ENCODE peak calls at places on chromosomes 12 and 14, in six cellular contexts. P is AG04450, V is uterus, Y is neural crest cell, E is GM23338, G is HFFc6. R is an unnamed sample.

GRCh38 chr12:98401427-98401826 is 114.0 kb upstream of the TMPO start:
- DNase-seq in P (no peak), V (no peak), Y (no peak), E (no peak), G (no peak), R (no peak)

GRCh38 chr12:120702629-120703028 is 7.6 kb upstream of the UNC119B start:
- DNase-seq in P (no peak), V (no peak), Y (no peak), E (no peak), G (no peak), R (no peak)

GRCh38 chr14:104546021-104546491 is 33.5 kb upstream of the C14orf180 start:
- DNase-seq in P (no peak), V (no peak), Y (no peak), E (no peak), G (no peak), R (no peak)

GRCh38 chr12:74537126-74537706 is 419 bp upstream of the ATXN7L3B start:
- DNase-seq in P (peak; percentile 10), V (no peak), Y (no peak), E (peak; percentile 62), G (peak; percentile 61), R (no peak)

GRCh38 chr12:53064613-53065415 is 14.4 kb downstream of the SPRYD3 start:
- DNase-seq in P (no peak), V (peak; percentile 38), Y (no peak), E (no peak), G (no peak), R (no peak)

GRCh38 chr14:67602995-67603545 is 3.0 kb upstream of the PIGH start:
- DNase-seq in P (no peak), V (no peak), Y (no peak), E (no peak), G (no peak), R (no peak)

GRCh38 chr12:41795910-41796309 is 348.8 kb downstream of the GXYLT1 start:
- DNase-seq in P (no peak), V (no peak), Y (peak; percentile 4), E (peak; percentile 72), G (no peak), R (no peak)

GRCh38 chr12:90205165-90205564 is 496.5 kb upstream of the ATP2B1 start:
- DNase-seq in P (no peak), V (no peak), Y (no peak), E (no peak), G (no peak), R (no peak)

GRCh38 chr12:79409562-79409961 is 281.2 kb downstream of the PAWR start:
- DNase-seq in P (peak; percentile 81), V (no peak), Y (no peak), E (no peak), G (peak; percentile 66), R (no peak)

GRCh38 chr12:16385779-16386646 is 38.6 kb downstream of the MGST1 start:
- DNase-seq in P (peak; percentile 41), V (peak; percentile 22), Y (no peak), E (peak; percentile 65), G (peak; percentile 63), R (no peak)

GRCh38 chr12:47025349-47025748 is 54.1 kb upstream of the PCED1B start:
- DNase-seq in P (no peak), V (no peak), Y (no peak), E (no peak), G (no peak), R (no peak)

GRCh38 chr14:66360526-66360925 is 125.6 kb upstream of the CCDC196 start:
- DNase-seq in P (no peak), V (no peak), Y (no peak), E (no peak), G (no peak), R (no peak)

GRCh38 chr14:94355191-94355794 is 32.2 kb upstream of the SERPINA6 start:
- DNase-seq in P (peak; percentile 26), V (no peak), Y (peak; percentile 20), E (peak; percentile 78), G (no peak), R (no peak)

GRCh38 chr14:57871487-57872080 is 5.7 kb upstream of the SLC35F4 start:
- DNase-seq in P (peak; percentile 2), V (no peak), Y (peak; percentile 29), E (peak; percentile 77), G (peak; percentile 36), R (no peak)

GRCh38 chr12:120687570-120688289 is 781 bp downstream of the MLEC start:
- DNase-seq in P (no peak), V (no peak), Y (no peak), E (peak; percentile 58), G (no peak), R (no peak)

GRCh38 chr14:75190023-75190422 is 13.6 kb upstream of the TMED10 start:
- DNase-seq in P (no peak), V (no peak), Y (no peak), E (no peak), G (no peak), R (no peak)

GRCh38 chr14:99968156-99968920 is 96.9 kb upstream of the EVL start:
- DNase-seq in P (peak; percentile 77), V (peak; percentile 38), Y (no peak), E (no peak), G (peak; percentile 75), R (no peak)

GRCh38 chr12:116662612-116663144 is 75.2 kb downstream of the SPRING1 start:
- DNase-seq in P (peak; percentile 6), V (no peak), Y (peak; percentile 52), E (peak; percentile 24), G (peak; percentile 9), R (no peak)

GRCh38 chr12:124248862-124249825 is 45.7 kb upstream of the RFLNA start:
- DNase-seq in P (no peak), V (no peak), Y (no peak), E (no peak), G (no peak), R (no peak)

GRCh38 chr12:51320695-51321320 is 3.2 kb downstream of the BIN2 start:
- DNase-seq in P (no peak), V (no peak), Y (peak; percentile 8), E (peak; percentile 78), G (no peak), R (no peak)

GRCh38 chr14:102042699-102043098 is 44.1 kb downstream of the HSP90AA1 start:
- DNase-seq in P (no peak), V (no peak), Y (no peak), E (no peak), G (no peak), R (no peak)

GRCh38 chr14:102044566-102044965 is 42.3 kb downstream of the HSP90AA1 start:
- DNase-seq in P (no peak), V (no peak), Y (no peak), E (no peak), G (no peak), R (no peak)

GRCh38 chr14:102040153-102040552 is 46.7 kb downstream of the HSP90AA1 start:
- DNase-seq in P (no peak), V (no peak), Y (no peak), E (no peak), G (no peak), R (no peak)

GRCh38 chr14:102046337-102047278 is 40.2 kb downstream of the HSP90AA1 start:
- DNase-seq in P (no peak), V (peak; percentile 85), Y (peak; percentile 43), E (peak; percentile 93), G (peak; percentile 20), R (no peak)

DNA sequence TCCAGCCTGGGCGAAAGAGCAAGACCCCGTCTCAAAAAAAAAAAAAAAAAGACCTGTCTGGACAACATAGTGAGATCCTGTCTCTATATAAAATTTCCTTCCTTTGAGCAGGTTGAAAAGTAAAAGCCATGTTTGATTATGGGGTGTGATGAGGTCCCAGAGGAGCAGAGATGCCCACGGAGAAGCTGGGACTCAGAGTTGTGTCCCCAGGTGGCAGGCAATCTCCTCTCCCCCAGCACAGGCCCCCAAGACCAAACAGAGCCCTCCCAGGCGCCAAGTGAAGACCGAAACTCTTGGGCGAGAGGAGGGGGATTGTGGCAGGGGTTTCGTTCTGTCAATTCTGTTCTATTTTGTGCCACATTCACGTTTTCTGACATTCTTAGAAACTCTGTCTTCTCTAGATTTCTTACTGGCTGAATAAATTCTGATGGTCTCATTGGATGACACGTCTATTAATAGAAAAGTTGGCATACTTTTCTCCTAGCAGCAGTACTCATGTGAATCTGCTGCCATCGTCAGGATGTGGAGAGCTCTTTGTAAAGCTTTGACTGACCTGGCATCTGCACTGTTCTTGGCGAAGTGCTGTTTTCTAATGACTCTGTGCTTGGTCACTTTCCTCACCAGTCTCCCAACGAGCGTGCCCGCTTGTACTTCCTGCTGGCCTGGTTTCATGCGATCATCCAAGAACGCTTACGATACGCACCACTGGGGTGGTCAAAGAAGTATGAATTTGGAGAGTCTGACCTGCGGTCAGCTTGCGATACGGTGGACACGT is 43.4 kb downstream of the HSP90AA1 start:
- DNase-seq in P (no peak), V (no peak), Y (no peak), E (no peak), G (no peak), R (no peak)
- TF ChIP-seq CTCF in P (no peak), V (no peak), Y (no peak), E (no peak), G (no peak), R (no peak)

DNA sequence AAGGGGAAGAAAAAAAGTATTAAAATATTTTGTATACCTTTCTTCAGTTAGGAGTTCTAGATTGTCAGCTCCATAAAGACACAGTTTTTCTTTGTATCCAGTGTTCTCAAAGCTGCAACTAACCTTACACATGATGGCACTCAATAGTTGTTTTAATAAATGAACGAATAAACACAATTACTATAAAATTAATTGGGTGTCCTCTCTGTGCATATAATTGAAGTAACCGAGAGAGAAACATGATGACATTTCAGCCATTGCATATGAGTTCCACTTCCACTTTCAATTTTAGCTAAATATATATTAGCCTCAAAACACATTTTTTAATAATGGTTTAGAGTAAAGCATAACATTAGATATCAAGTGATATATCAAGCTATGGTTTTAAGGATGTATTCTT is 671.2 kb downstream of the LRFN5 start:
- DNase-seq in P (no peak), V (no peak), Y (no peak), E (no peak), G (no peak), R (no peak)
- TF ChIP-seq CTCF in P (no peak), V (no peak), Y (no peak), E (no peak), G (no peak), R (no peak)

DNA sequence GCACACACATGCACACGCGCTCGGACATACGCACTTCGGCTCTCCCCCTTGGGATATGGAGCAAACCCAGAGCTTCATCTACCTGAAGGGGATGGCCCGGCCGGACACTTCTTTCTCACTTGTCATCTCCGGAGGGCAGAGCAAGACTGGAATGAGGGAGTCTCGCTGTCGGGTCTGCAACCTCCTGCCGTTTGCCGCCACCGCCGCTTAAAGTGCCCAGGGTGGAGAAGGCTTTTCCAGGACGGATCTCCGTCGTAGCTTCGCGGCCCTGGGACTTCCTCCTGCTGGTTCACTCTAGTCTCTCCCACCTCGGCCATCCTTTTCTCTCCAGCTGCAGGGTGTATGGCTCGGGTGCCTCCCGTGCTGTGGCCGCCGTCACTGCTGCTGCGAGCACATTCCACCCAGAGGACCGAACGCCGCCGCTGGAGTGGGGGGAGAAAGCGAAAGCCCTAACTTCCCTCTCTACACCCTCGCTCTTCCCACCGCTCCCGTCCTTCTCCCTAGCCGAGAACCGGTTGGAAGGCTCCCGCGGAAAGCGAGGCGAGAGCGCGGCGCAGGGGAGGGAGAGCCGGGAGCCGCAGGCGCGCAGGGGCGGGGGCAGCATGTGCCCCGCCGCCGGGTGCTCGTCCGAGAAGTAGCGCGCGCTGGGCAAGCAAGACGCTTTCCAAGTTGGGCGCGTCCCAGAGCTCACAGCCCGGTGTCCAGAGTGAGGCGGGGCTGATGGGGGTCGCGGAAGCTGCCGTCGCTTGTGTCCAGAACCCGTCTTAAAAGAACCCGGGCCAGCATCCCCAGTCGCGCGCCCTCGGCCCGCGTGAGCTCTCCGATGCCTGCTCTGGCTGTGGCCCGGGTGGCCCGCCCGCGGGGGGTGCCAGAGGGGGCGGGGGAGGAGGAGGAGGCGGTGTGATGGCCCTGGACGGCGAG is at the start of gene TRHDE:
- DNase-seq in P (no peak), V (peak; percentile 48), Y (peak; percentile 36), E (peak; percentile 86), G (peak; percentile 54), R (no peak)
- TF ChIP-seq CTCF in P (no peak), V (no peak), Y (no peak), E (no peak), G (no peak), R (no peak)

GRCh38 chr12:96255077-96255476 is 60.9 kb downstream of the ELK3 start:
- DNase-seq in P (no peak), V (no peak), Y (no peak), E (no peak), G (no peak), R (no peak)
- TF ChIP-seq CTCF in P (no peak), V (no peak), Y (no peak), E (no peak), G (no peak), R (no peak)